ENCODE peak calls at places on chromosome 10, in six cellular contexts. V is tibial nerve, M is prostate gland, Y is fibroblast of lung, W is hepatocyte, I is heart right ventricle. O is an unnamed sample. For H3K4me1, the result is how much of the 10 kb centered on the place peaks cover.

GRCh38 chr10:42866115-42866995 is 83.8 kb downstream of the BMS1 start:
- DNase-seq in V (peak), M (peak), Y (peak), W (peak), I (peak), O (peak)

GRCh38 chr10:111139567-111139966 is 62.7 kb downstream of the ADRA2A start:
- DNase-seq in V (no peak), M (no peak), Y (no peak), W (no peak), I (no peak), O (no peak)

GRCh38 chr10:127736915-127737562 is at the start of gene FOXI2:
- DNase-seq in V (no peak), M (no peak), Y (no peak), W (no peak), I (peak), O (no peak)

GRCh38 chr10:31808258-31809218 is 120.1 kb downstream of the ARHGAP12 start:
- DNase-seq in V (no peak), M (no peak), Y (peak), W (peak), I (peak), O (no peak)

GRCh38 chr10:60444494-60445064 is 54.9 kb upstream of the ANK3 start:
- DNase-seq in V (no peak), M (no peak), Y (peak), W (no peak), I (no peak), O (no peak)

GRCh38 chr10:31194986-31195385 is 124.0 kb upstream of the ZEB1 start:
- DNase-seq in V (no peak), M (no peak), Y (no peak), W (no peak), I (no peak), O (no peak)

GRCh38 chr10:66654861-66655260 is 271.0 kb upstream of the LRRTM3 start:
- DNase-seq in V (no peak), M (no peak), Y (peak), W (no peak), I (no peak), O (no peak)

GRCh38 chr10:116891208-116891607 is 41.9 kb downstream of the ENO4 start:
- DNase-seq in V (no peak), M (peak), Y (peak), W (peak), I (peak), O (peak)

GRCh38 chr10:4708123-4708759 is 117.8 kb upstream of the AKR1E2 start:
- DNase-seq in V (no peak), M (no peak), Y (no peak), W (no peak), I (no peak), O (no peak)

GRCh38 chr10:48517911-48518321 is 87.0 kb downstream of the ARHGAP22 start:
- DNase-seq in V (no peak), M (no peak), Y (no peak), W (no peak), I (no peak), O (no peak)

GRCh38 chr10:5317547-5318107 is 47.1 kb upstream of the UCN3 start:
- DNase-seq in V (no peak), M (no peak), Y (peak), W (no peak), I (no peak), O (no peak)

GRCh38 chr10:71999360-72000072 is 35.3 kb downstream of the CHST3 start:
- DNase-seq in V (no peak), M (no peak), Y (peak), W (peak), I (peak), O (peak)

GRCh38 chr10:42551582-42552187 is 86.7 kb downstream of the ZNF33B start:
- DNase-seq in V (no peak), M (no peak), Y (peak), W (no peak), I (no peak), O (no peak)

GRCh38 chr10:11553773-11554381 is 57.6 kb downstream of the USP6NL start:
- DNase-seq in V (no peak), M (no peak), Y (no peak), W (no peak), I (no peak), O (no peak)

GRCh38 chr10:70192325-70192966 is 22.1 kb upstream of the SAR1A start:
- DNase-seq in V (no peak), M (peak), Y (peak), W (no peak), I (no peak), O (no peak)

GRCh38 chr10:15120523-15120922 is 23.4 kb downstream of the RPP38 start:
- DNase-seq in V (no peak), M (no peak), Y (peak), W (no peak), I (no peak), O (no peak)

GRCh38 chr10:50512743-50513416 is 110.9 kb downstream of the SGMS1 start:
- DNase-seq in V (no peak), M (no peak), Y (no peak), W (no peak), I (no peak), O (no peak)

GRCh38 chr10:35216303-35216905 is 89.8 kb downstream of the CREM start:
- DNase-seq in V (no peak), M (no peak), Y (peak), W (no peak), I (peak), O (no peak)

GRCh38 chr10:21753497-21754270 is 219.7 kb downstream of the MLLT10 start:
- DNase-seq in V (no peak), M (no peak), Y (no peak), W (no peak), I (no peak), O (no peak)

GRCh38 chr10:61903991-61904350 is 2.5 kb downstream of the ARID5B start:
- DNase-seq in V (no peak), M (no peak), Y (peak), W (no peak), I (no peak), O (no peak)

GRCh38 chr10:124896751-124897150 is 45.2 kb upstream of the ZRANB1 start:
- DNase-seq in V (no peak), M (no peak), Y (no peak), W (no peak), I (no peak), O (no peak)

GRCh38 chr10:112875474-112876267 is 74.4 kb upstream of the TCF7L2 start:
- DNase-seq in V (no peak), M (no peak), Y (peak), W (peak), I (no peak), O (peak)

GRCh38 chr10:124677291-124677690 is 66.9 kb downstream of the FAM53B start:
- DNase-seq in V (no peak), M (no peak), Y (no peak), W (no peak), I (no peak), O (no peak)

GRCh38 chr10:125355657-125356056 is 195.3 kb upstream of the CTBP2 start:
- DNase-seq in V (no peak), M (no peak), Y (no peak), W (no peak), I (no peak), O (no peak)

DNA sequence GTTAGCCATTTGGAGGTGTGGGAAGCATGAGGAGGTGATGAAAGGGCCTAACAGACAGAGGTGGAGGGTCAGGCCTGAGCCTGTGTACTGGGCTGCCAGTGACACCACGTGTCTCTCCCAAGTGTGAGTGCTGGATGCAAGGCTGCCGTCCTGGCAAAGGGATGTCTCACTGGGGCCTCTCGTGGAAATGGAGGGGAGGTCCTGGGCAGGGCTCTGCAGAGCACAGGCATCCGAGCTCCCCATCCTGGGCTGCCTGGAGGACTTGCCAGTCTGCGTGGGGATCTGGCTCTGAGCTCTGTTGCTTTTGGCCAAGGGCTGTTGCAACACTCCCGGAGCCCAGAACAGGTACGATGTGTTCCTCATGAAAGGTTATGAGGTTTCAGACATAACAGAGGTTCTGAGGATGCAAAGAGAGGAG is 77.3 kb downstream of the GRK5 start:
- DNase-seq in V (peak), M (peak), Y (no peak), W (no peak), I (no peak), O (peak)
- H3K4me1 ChIP-seq in V (half or more), M (under half), Y (half or more), W (under half), I (half or more), O (under half)

GRCh38 chr10:102769375-102770107 is 25.8 kb downstream of the WBP1L start:
- DNase-seq in V (no peak), M (peak), Y (no peak), W (peak), I (no peak), O (no peak)

GRCh38 chr10:102763037-102763607 is 19.4 kb downstream of the WBP1L start:
- DNase-seq in V (no peak), M (no peak), Y (no peak), W (no peak), I (peak), O (no peak)

GRCh38 chr10:102767428-102768160 is 23.8 kb downstream of the WBP1L start:
- DNase-seq in V (no peak), M (no peak), Y (no peak), W (no peak), I (no peak), O (no peak)

GRCh38 chr10:102762401-102763015 is 18.8 kb downstream of the WBP1L start:
- DNase-seq in V (no peak), M (no peak), Y (no peak), W (no peak), I (no peak), O (no peak)

GRCh38 chr10:102764340-102765257 is 20.9 kb downstream of the WBP1L start:
- DNase-seq in V (no peak), M (peak), Y (peak), W (peak), I (no peak), O (no peak)
- H3K27ac ChIP-seq in V (peak), M (peak), Y (no peak), W (peak), I (peak), O (no peak)

GRCh38 chr10:79130255-79130654 is 61.5 kb downstream of the ZMIZ1 start:
- DNase-seq in V (no peak), M (no peak), Y (no peak), W (no peak), I (no peak), O (no peak)

GRCh38 chr10:79127151-79127961 is 58.6 kb downstream of the ZMIZ1 start:
- DNase-seq in V (peak), M (peak), Y (peak), W (peak), I (peak), O (peak)

GRCh38 chr10:79128923-79129305 is 60.1 kb downstream of the ZMIZ1 start:
- DNase-seq in V (no peak), M (no peak), Y (no peak), W (no peak), I (no peak), O (no peak)

GRCh38 chr10:79129361-79129997 is 60.7 kb downstream of the ZMIZ1 start:
- DNase-seq in V (no peak), M (no peak), Y (peak), W (peak), I (no peak), O (peak)

GRCh38 chr10:79128241-79128922 is 59.6 kb downstream of the ZMIZ1 start:
- DNase-seq in V (no peak), M (no peak), Y (no peak), W (no peak), I (no peak), O (no peak)
- H3K4me1 ChIP-seq in V (under half), M (under half), Y (under half), W (under half), I (half or more), O (under half)

DNA sequence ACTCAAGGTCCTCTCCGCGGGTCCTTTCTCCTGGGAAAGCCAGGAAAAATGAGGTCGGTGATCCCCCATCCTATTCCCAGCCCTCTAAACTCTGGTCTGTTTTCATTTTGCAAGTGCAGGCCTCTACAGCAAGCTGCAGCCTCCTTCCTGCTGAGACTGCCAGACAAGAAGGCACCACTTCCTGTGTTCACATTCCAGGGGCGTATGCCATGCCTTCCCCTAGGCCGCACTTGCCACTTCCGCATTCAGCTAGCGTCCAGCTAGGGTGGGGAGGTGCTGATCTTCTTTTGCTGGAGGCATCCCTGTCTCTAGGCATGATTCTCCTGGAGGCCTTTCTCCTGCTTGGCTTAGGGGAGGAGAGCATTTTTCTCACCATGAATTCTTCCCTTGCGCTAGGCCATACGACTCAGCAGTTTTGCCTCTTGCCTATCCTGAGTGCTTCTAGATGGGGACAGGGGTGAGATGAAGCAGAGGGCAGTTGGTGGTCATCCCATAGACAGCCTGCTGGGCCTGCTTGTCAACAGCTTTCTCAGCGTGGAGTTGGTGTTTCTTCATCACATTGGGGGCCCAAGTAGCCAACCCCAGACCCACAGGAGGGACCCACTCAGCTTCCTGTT is 328.9 kb downstream of the RPS24 start:
- DNase-seq in V (no peak), M (no peak), Y (no peak), W (no peak), I (no peak), O (peak)
- H3K27ac ChIP-seq in V (no peak), M (no peak), Y (no peak), W (no peak), I (no peak), O (no peak)

DNA sequence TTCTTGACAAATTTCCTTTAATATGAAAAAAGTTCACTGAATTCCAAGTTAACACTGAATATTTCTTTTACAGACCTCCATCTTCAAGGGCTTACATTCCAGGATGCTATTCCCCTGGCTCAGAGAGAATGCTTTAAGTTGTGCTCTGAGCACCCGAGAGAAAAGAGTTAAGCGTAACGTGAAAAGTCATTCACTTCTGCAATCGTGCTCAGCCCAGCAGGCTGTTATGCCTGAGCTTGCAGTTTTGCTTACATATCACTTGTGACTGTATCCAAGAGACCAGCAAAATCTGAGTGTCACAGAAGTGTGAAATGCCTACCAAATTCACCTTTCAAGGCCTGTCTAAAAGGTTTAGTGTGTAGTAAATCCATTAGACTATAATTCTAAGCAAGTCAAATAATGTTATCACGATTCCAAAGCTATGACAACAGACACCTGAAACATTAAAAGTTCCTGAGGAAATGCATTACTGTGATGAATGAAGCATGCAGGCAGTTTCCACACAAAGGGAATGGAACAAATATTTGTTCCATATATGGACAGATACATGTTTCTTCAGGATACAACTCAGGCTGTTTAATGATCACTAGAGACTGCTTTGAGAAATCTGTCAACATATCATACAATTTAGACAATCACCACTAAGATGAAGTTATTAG is 20.1 kb downstream of the ITGB1 start:
- DNase-seq in V (no peak), M (no peak), Y (peak), W (peak), I (no peak), O (peak)
- H3K4me1 ChIP-seq in V (under half), M (under half), Y (under half), W (under half), I (half or more), O (under half)

GRCh38 chr10:624605-625334 is 64.7 kb downstream of the DIP2C start:
- DNase-seq in V (peak), M (peak), Y (peak), W (peak), I (peak), O (peak)
- H3K27ac ChIP-seq in V (peak), M (peak), Y (peak), W (peak), I (peak), O (no peak)

O was measured in aorta.